ENCODE peak calls at places on chromosome 2, in ten cellular contexts. One of them, this sample, is unnamed.

GRCh38 chr2:101502095-101502494 is 27.2 kb upstream of the RFX8 start:
- DNase-seq in heart left ventricle: no peak
- DNase-seq in GM12878: no peak
- DNase-seq in adrenal gland: no peak
- DNase-seq in H54: no peak
- DNase-seq in GM12891: no peak
- DNase-seq in testis: no peak
- DNase-seq in HCT116: no peak
- DNase-seq in ovary: no peak
- DNase-seq in breast epithelium: no peak
- DNase-seq in this sample: no peak

GRCh38 chr2:71530246-71530986 is 77.1 kb downstream of the DYSF start:
- DNase-seq in adrenal gland: no peak
- DNase-seq in HCT116: peak
- DNase-seq in breast epithelium: no peak
- DNase-seq in GM12878: no peak
- DNase-seq in ovary: no peak
- DNase-seq in H54: peak
- DNase-seq in testis: peak
- DNase-seq in GM12891: peak
- DNase-seq in heart left ventricle: no peak
- DNase-seq in this sample: no peak

GRCh38 chr2:43648979-43649701 is 12.1 kb downstream of the PLEKHH2 start:
- DNase-seq in HCT116: no peak
- DNase-seq in breast epithelium: no peak
- DNase-seq in adrenal gland: no peak
- DNase-seq in GM12891: no peak
- DNase-seq in H54: no peak
- DNase-seq in GM12878: no peak
- DNase-seq in testis: no peak
- DNase-seq in heart left ventricle: no peak
- DNase-seq in ovary: no peak
- DNase-seq in this sample: no peak

GRCh38 chr2:212520340-212520739 is 18.3 kb downstream of the ERBB4 start:
- DNase-seq in adrenal gland: no peak
- DNase-seq in HCT116: peak
- DNase-seq in GM12878: no peak
- DNase-seq in H54: no peak
- DNase-seq in GM12891: no peak
- DNase-seq in breast epithelium: no peak
- DNase-seq in ovary: no peak
- DNase-seq in testis: no peak
- DNase-seq in heart left ventricle: no peak
- DNase-seq in this sample: no peak

GRCh38 chr2:241813806-241814570 is 5.0 kb downstream of the NEU4 start:
- DNase-seq in adrenal gland: no peak
- DNase-seq in GM12878: peak
- DNase-seq in GM12891: peak
- DNase-seq in ovary: no peak
- DNase-seq in testis: no peak
- DNase-seq in breast epithelium: no peak
- DNase-seq in HCT116: no peak
- DNase-seq in heart left ventricle: peak
- DNase-seq in H54: no peak
- DNase-seq in this sample: no peak

GRCh38 chr2:69791045-69791444 is 38.4 kb upstream of the GMCL1 start:
- DNase-seq in testis: no peak
- DNase-seq in adrenal gland: no peak
- DNase-seq in ovary: no peak
- DNase-seq in HCT116: no peak
- DNase-seq in breast epithelium: no peak
- DNase-seq in GM12878: no peak
- DNase-seq in H54: no peak
- DNase-seq in GM12891: no peak
- DNase-seq in heart left ventricle: no peak
- DNase-seq in this sample: no peak

GRCh38 chr2:83113953-83114352 is 1345.1 kb downstream of the SUCLG1 start:
- DNase-seq in HCT116: no peak
- DNase-seq in GM12891: no peak
- DNase-seq in GM12878: no peak
- DNase-seq in H54: no peak
- DNase-seq in testis: no peak
- DNase-seq in breast epithelium: no peak
- DNase-seq in ovary: no peak
- DNase-seq in adrenal gland: no peak
- DNase-seq in heart left ventricle: no peak
- DNase-seq in this sample: no peak

GRCh38 chr2:34570266-34570872 is 971.3 kb upstream of the FAM98A start:
- DNase-seq in ovary: no peak
- DNase-seq in GM12891: no peak
- DNase-seq in GM12878: no peak
- DNase-seq in H54: no peak
- DNase-seq in HCT116: no peak
- DNase-seq in adrenal gland: no peak
- DNase-seq in breast epithelium: no peak
- DNase-seq in testis: peak
- DNase-seq in heart left ventricle: peak
- DNase-seq in this sample: no peak

GRCh38 chr2:30565860-30566358 is 118.9 kb downstream of the LCLAT1 start:
- DNase-seq in adrenal gland: no peak
- DNase-seq in heart left ventricle: peak
- DNase-seq in GM12878: no peak
- DNase-seq in GM12891: no peak
- DNase-seq in breast epithelium: no peak
- DNase-seq in HCT116: no peak
- DNase-seq in ovary: peak
- DNase-seq in testis: peak
- DNase-seq in H54: no peak
- DNase-seq in this sample: no peak
- TF ChIP-seq POLR2A in adrenal gland: no peak
- TF ChIP-seq POLR2A in heart left ventricle: no peak
- TF ChIP-seq POLR2A in GM12878: no peak
- TF ChIP-seq POLR2A in GM12891: no peak
- TF ChIP-seq POLR2A in breast epithelium: no peak
- TF ChIP-seq POLR2A in HCT116: no peak
- TF ChIP-seq POLR2A in ovary: no peak
- TF ChIP-seq POLR2A in testis: no peak
- TF ChIP-seq POLR2A in H54: no peak
- TF ChIP-seq POLR2A in this sample: no peak

DNA sequence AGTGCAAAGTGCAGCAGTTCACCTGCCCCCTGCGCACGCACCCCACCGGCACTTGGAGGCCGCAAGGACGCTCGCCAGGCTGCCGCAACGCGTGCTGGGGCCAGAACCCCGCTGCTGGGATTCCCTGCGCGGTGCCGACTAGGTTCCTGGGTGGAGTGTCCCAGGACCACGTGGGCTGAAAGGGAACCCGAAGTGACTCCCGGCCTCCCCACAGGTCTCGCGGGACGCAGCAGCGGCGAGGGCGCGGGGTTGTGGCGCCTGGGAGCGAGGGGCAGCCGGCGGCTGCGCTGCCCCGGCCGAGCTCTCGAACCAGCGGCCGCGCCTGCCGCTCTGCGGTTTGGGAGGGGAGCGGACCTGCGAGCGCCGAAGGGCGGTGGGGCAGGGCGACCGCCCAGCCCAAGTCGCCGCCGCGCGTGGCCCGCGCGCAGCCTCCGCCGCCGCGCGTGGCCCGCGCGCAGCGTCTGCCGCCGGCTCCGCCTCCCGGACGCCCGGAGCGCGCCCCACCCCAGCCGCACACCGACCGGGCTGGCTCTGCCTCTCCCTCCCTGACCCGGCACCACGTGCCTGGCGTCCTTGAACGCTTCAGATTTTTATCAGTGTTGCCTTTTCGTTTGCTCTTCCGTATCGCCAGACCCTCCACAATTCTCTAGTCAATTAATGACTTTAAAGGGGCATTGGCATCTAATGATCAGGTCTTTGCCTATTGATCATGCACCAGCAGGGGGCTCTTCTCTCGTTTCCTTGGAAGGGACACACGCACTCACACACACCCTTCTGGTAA is at the start of gene FTCDNL1:
- DNase-seq in HCT116: peak
- DNase-seq in testis: peak
- DNase-seq in GM12891: peak
- DNase-seq in heart left ventricle: peak
- DNase-seq in ovary: peak
- DNase-seq in breast epithelium: peak
- DNase-seq in H54: peak
- DNase-seq in GM12878: peak
- DNase-seq in adrenal gland: peak
- DNase-seq in this sample: peak
- TF ChIP-seq POLR2A in HCT116: peak
- TF ChIP-seq POLR2A in testis: no peak
- TF ChIP-seq POLR2A in GM12891: no peak
- TF ChIP-seq POLR2A in heart left ventricle: no peak
- TF ChIP-seq POLR2A in ovary: no peak
- TF ChIP-seq POLR2A in breast epithelium: no peak
- TF ChIP-seq POLR2A in H54: peak
- TF ChIP-seq POLR2A in GM12878: peak
- TF ChIP-seq POLR2A in adrenal gland: peak
- TF ChIP-seq POLR2A in this sample: no peak

GRCh38 chr2:73212098-73212447 is 2.0 kb upstream of the SMYD5 start:
- DNase-seq in GM12878: no peak
- DNase-seq in H54: no peak
- DNase-seq in breast epithelium: no peak
- DNase-seq in GM12891: no peak
- DNase-seq in adrenal gland: no peak
- DNase-seq in testis: no peak
- DNase-seq in ovary: no peak
- DNase-seq in HCT116: no peak
- DNase-seq in heart left ventricle: no peak
- DNase-seq in this sample: no peak

GRCh38 chr2:73215254-73215653 is 1.2 kb downstream of the SMYD5 start:
- DNase-seq in breast epithelium: no peak
- DNase-seq in GM12891: no peak
- DNase-seq in H54: no peak
- DNase-seq in testis: no peak
- DNase-seq in heart left ventricle: no peak
- DNase-seq in HCT116: no peak
- DNase-seq in GM12878: no peak
- DNase-seq in ovary: no peak
- DNase-seq in adrenal gland: no peak
- DNase-seq in this sample: no peak

GRCh38 chr2:73217160-73217559 is 3.1 kb downstream of the SMYD5 start:
- DNase-seq in adrenal gland: no peak
- DNase-seq in testis: no peak
- DNase-seq in GM12891: no peak
- DNase-seq in HCT116: no peak
- DNase-seq in H54: no peak
- DNase-seq in GM12878: no peak
- DNase-seq in breast epithelium: no peak
- DNase-seq in heart left ventricle: no peak
- DNase-seq in ovary: no peak
- DNase-seq in this sample: no peak

GRCh38 chr2:73212448-73213176 is 1.4 kb upstream of the SMYD5 start:
- DNase-seq in HCT116: no peak
- DNase-seq in breast epithelium: peak
- DNase-seq in ovary: peak
- DNase-seq in H54: peak
- DNase-seq in testis: peak
- DNase-seq in GM12891: peak
- DNase-seq in adrenal gland: peak
- DNase-seq in heart left ventricle: peak
- DNase-seq in GM12878: no peak
- DNase-seq in this sample: peak

GRCh38 chr2:73214120-73215035 is at the start of gene SMYD5:
- DNase-seq in H54: peak
- DNase-seq in adrenal gland: peak
- DNase-seq in breast epithelium: peak
- DNase-seq in GM12891: peak
- DNase-seq in ovary: peak
- DNase-seq in GM12878: peak
- DNase-seq in heart left ventricle: peak
- DNase-seq in testis: peak
- DNase-seq in HCT116: peak
- DNase-seq in this sample: peak
- TF ChIP-seq POLR2A in H54: peak
- TF ChIP-seq POLR2A in adrenal gland: peak
- TF ChIP-seq POLR2A in breast epithelium: no peak
- TF ChIP-seq POLR2A in GM12891: peak
- TF ChIP-seq POLR2A in ovary: peak
- TF ChIP-seq POLR2A in GM12878: peak
- TF ChIP-seq POLR2A in heart left ventricle: peak
- TF ChIP-seq POLR2A in testis: no peak
- TF ChIP-seq POLR2A in HCT116: peak
- TF ChIP-seq POLR2A in this sample: peak

GRCh38 chr2:85308951-85309555 is 18.7 kb downstream of the TGOLN2 start:
- DNase-seq in GM12891: no peak
- DNase-seq in GM12878: no peak
- DNase-seq in testis: peak
- DNase-seq in HCT116: no peak
- DNase-seq in heart left ventricle: peak
- DNase-seq in H54: peak
- DNase-seq in breast epithelium: no peak
- DNase-seq in adrenal gland: peak
- DNase-seq in ovary: peak
- DNase-seq in this sample: peak

GRCh38 chr2:85309699-85310321 is 18.0 kb downstream of the TGOLN2 start:
- DNase-seq in GM12891: no peak
- DNase-seq in testis: no peak
- DNase-seq in breast epithelium: no peak
- DNase-seq in GM12878: no peak
- DNase-seq in heart left ventricle: no peak
- DNase-seq in H54: no peak
- DNase-seq in adrenal gland: peak
- DNase-seq in ovary: peak
- DNase-seq in HCT116: no peak
- DNase-seq in this sample: no peak

GRCh38 chr2:85307527-85307897 is 20.3 kb downstream of the TGOLN2 start:
- DNase-seq in ovary: no peak
- DNase-seq in HCT116: no peak
- DNase-seq in testis: no peak
- DNase-seq in H54: no peak
- DNase-seq in adrenal gland: no peak
- DNase-seq in heart left ventricle: no peak
- DNase-seq in breast epithelium: no peak
- DNase-seq in GM12891: no peak
- DNase-seq in GM12878: no peak
- DNase-seq in this sample: no peak

GRCh38 chr2:85310330-85310729 is 17.5 kb downstream of the TGOLN2 start:
- DNase-seq in GM12878: no peak
- DNase-seq in heart left ventricle: no peak
- DNase-seq in adrenal gland: no peak
- DNase-seq in testis: no peak
- DNase-seq in ovary: no peak
- DNase-seq in breast epithelium: no peak
- DNase-seq in GM12891: no peak
- DNase-seq in H54: no peak
- DNase-seq in HCT116: no peak
- DNase-seq in this sample: no peak

DNA sequence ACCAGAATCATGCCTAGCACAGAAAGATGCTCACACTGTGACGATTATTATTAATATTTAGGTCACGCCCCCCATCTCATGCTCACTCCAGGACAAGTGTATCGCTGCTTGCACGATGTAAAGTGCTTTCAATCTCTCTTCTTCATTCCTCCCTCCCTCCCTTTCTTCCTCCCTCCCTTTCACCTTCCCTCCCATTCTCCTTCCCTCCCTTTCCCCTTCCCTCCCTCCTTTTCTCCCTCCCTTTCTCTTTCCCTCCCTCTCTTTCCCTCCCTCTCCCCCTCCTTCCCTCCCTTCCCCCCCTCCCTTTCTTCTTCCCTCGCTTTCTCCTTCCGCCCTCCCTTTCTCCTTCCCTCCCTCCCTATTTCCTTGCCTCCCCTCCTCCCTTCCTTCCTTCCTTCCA is 19.6 kb downstream of the TGOLN2 start:
- DNase-seq in H54: no peak
- DNase-seq in adrenal gland: no peak
- DNase-seq in GM12878: no peak
- DNase-seq in ovary: no peak
- DNase-seq in HCT116: no peak
- DNase-seq in breast epithelium: no peak
- DNase-seq in testis: no peak
- DNase-seq in GM12891: no peak
- DNase-seq in heart left ventricle: no peak
- DNase-seq in this sample: no peak
- TF ChIP-seq POLR2A in H54: no peak
- TF ChIP-seq POLR2A in adrenal gland: no peak
- TF ChIP-seq POLR2A in GM12878: no peak
- TF ChIP-seq POLR2A in ovary: no peak
- TF ChIP-seq POLR2A in HCT116: no peak
- TF ChIP-seq POLR2A in breast epithelium: no peak
- TF ChIP-seq POLR2A in testis: no peak
- TF ChIP-seq POLR2A in GM12891: no peak
- TF ChIP-seq POLR2A in heart left ventricle: no peak
- TF ChIP-seq POLR2A in this sample: no peak

This sample was measured in thyroid gland.